ENCODE peak calls at places on chromosomes 13 and 19, in seven cellular contexts. I, C, B, T, G, L and K are unnamed samples.

GRCh38 chr13:20492641-20493040 is 33.0 kb downstream of the CRYL1 start:
- DNase-seq in C (no peak), G (no peak), I (no peak), L (no peak), T (peak), B (peak), K (no peak)

GRCh38 chr19:46785054-46785979 is 3.1 kb downstream of the SLC1A5 start:
- DNase-seq in G (no peak), L (no peak), I (no peak), C (no peak), T (no peak), B (peak), K (no peak)

GRCh38 chr13:29676535-29676934 is 81.0 kb upstream of the SLC7A1 start:
- DNase-seq in C (no peak), G (no peak), T (no peak), B (no peak), L (no peak), I (no peak), K (no peak)

GRCh38 chr19:8615022-8615421 is 4.5 kb upstream of the ADAMTS10 start:
- DNase-seq in T (no peak), I (no peak), L (no peak), C (no peak), B (no peak), G (no peak), K (no peak)

GRCh38 chr13:105997436-105998232 is 537.8 kb downstream of the EFNB2 start:
- DNase-seq in L (no peak), I (no peak), C (no peak), G (no peak), T (no peak), B (no peak), K (no peak)

GRCh38 chr13:47420568-47420967 is 523.7 kb upstream of the HTR2A start:
- DNase-seq in L (no peak), C (no peak), T (no peak), G (no peak), B (peak), I (no peak), K (no peak)

GRCh38 chr19:46147791-46148288 is at the start of gene IGFL2:
- DNase-seq in C (no peak), I (no peak), G (no peak), L (no peak), T (no peak), B (no peak), K (no peak)

GRCh38 chr13:113848020-113848419 is 15.9 kb downstream of the GAS6 start:
- DNase-seq in T (no peak), C (no peak), G (no peak), B (no peak), L (no peak), I (peak), K (no peak)

GRCh38 chr19:48033604-48034003 is 10.3 kb downstream of the CABP5 start:
- DNase-seq in I (no peak), G (no peak), T (no peak), B (no peak), L (no peak), C (no peak), K (no peak)

GRCh38 chr13:25281937-25282332 is 5.4 kb downstream of the MTMR6 start:
- DNase-seq in L (no peak), B (no peak), I (no peak), T (no peak), C (no peak), G (no peak), K (no peak)

GRCh38 chr13:111314852-111315251 is 5.6 kb upstream of the TEX29 start:
- DNase-seq in T (no peak), I (no peak), B (no peak), C (no peak), L (no peak), G (no peak), K (no peak)

DNA sequence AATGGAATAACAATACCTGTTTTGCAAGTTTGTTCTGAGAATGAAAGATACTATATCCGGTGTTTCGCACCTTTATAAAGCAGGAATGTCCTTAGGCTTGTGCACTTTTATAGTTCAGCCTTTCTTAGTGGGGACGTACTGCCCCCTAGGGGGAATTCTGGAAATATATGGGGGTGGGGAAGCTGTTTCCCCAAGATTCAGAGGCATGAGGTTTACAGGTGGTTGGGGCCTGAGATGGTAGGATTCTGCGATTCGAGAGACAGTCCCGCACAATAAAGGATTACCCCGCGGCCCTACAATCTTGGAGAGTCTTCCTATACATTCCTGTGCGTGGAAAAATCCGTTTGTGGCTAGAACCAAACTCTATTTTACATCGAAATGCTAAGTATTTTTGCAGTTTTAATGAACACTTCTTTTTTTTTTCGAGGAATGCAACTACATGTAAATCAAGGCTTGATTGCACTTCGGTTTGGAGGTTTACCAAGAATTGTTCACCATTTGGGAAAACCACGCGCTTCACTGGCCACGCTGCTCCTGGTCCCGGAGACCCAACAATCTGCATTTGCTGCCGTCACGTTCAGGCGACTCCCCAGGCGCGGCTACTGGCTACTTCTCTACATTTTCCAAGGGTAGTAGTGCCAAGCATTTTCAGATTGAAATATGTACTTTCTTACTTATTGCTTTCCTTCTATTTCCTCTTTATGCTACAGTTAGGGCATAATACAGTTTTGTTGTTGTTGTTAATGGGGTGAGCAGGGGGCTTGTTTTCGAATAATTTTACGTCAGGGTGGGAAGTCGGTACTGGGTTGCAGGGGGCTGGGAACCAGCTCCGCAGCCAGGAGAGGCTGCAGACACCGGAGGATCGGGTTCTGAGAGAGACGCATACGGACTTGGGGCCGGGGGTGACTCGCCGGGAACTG is 830 bp downstream of the NEK5 start:
- DNase-seq in G (peak), L (peak), B (peak), C (peak), I (no peak), T (peak), K (peak)
- TF ChIP-seq CTCF in G (peak), L (peak), B (peak), C (peak), I (peak), T (peak), K (peak)

DNA sequence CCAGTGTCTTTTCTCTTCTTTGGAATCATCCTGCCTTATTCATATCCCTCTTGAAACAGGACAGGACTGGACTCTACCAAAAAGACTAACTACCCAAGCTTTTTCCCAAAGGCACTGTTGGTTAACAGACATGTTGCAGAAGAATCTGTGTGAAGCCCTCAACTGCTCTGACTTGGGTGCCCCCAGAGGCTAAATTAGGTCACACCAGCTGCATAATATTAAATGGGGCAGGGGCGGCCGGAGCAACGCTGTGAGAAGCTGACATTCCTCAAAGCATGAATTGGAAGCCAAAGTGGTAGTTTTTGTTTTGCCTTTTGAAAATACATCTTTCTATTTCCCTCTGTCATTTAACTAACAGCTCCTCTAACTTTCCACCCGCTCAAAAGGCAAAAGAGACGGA is 185.9 kb downstream of the LHFPL6 start:
- DNase-seq in B (no peak), L (no peak), T (no peak), I (no peak), C (no peak), G (no peak), K (no peak)
- H3K4me3 ChIP-seq in B (peak), L (no peak), T (no peak), I (no peak), C (no peak), G (no peak), K (no peak)

DNA sequence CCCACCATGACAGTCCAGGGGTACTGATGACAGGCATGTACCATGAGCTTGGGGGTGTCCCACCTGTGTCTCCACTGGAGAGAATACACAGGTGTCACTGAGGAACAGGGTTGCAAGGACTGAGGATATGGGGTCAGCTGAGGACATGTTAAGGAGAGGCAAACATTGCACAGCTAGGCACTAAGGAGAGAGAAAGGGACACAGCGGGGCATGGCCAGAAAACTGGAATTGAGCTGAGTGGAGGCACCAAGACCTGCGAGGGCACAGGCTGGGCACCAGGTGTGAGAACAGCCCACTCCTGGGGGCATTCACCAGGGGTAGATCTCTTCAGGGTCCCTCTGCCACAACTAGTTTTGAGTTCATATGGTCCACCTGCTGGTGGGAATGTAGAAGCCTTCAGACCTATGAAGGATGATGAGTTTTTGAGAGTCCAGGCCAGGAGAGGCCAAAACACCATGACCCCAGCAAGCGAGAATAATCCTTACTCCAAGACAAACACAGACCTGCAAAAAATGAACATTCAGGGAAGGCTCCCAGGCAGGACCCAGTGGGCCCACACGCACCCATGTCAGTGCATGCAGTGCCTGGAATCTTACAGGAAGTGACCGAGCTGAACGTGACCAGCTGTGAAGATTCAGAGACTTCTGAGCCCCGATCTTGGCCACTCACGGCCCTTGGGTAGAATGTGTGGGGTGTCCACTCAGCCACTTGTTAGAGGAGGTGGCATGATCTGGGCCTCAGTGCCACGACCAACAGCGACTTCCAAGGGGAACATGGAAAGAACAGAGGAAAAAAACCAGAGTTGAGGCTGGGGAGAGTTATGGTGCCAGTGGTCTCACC is 1.4 kb upstream of the ZNF584 start:
- DNase-seq in L (no peak), C (no peak), G (no peak), I (no peak), T (no peak), B (no peak), K (no peak)
- TF ChIP-seq CTCF in L (peak), C (no peak), G (no peak), I (peak), T (peak), B (peak), K (peak)

GRCh38 chr19:54029930-54030490 is 33.7 kb downstream of the VSTM1 start:
- DNase-seq in I (no peak), T (peak), G (peak), C (peak), L (no peak), B (peak), K (peak)

GRCh38 chr19:54035215-54036178 is 28.2 kb downstream of the VSTM1 start:
- DNase-seq in L (peak), T (no peak), I (no peak), B (peak), C (no peak), G (no peak), K (no peak)

GRCh38 chr19:54026656-54027055 is 35.2 kb downstream of the CACNG6 start:
- DNase-seq in G (no peak), L (no peak), C (no peak), B (no peak), T (no peak), I (no peak), K (no peak)

DNA sequence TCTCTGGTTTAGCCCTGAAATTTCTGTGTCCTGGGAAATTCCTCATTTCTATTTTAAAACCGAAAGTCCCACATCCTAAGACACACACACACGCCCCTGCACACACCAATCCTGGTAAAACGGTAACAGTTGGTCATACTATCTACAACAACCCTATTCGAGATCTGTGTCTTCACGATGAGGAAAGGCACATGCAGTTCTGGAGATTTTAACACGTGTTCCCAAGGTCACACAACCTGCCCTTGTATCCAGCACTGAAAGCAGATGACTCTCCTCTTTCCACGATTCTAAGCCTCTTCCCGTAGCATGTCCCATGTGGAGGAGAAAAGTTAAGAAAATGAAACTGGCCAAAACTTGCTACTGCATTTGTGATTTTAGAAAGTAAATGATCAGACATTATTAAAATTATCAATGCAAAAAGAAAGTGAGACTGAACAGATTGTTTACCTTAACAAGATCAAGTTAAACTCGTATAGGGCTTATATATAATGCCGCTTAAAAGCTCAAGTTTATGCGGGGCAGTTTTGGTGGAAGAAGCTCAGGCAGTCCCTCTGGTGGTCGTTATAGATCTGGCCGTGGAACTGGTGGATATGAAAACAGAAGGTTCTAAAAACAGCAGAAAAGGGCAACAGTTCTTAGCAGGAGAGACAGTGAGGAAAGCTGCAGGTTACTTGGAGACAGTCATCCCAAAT is 32.7 kb downstream of the VSTM1 start:
- DNase-seq in G (no peak), I (no peak), C (no peak), B (peak), T (no peak), L (no peak), K (no peak)
- H3K4me3 ChIP-seq in G (no peak), I (no peak), C (no peak), B (no peak), T (no peak), L (no peak), K (no peak)

DNA sequence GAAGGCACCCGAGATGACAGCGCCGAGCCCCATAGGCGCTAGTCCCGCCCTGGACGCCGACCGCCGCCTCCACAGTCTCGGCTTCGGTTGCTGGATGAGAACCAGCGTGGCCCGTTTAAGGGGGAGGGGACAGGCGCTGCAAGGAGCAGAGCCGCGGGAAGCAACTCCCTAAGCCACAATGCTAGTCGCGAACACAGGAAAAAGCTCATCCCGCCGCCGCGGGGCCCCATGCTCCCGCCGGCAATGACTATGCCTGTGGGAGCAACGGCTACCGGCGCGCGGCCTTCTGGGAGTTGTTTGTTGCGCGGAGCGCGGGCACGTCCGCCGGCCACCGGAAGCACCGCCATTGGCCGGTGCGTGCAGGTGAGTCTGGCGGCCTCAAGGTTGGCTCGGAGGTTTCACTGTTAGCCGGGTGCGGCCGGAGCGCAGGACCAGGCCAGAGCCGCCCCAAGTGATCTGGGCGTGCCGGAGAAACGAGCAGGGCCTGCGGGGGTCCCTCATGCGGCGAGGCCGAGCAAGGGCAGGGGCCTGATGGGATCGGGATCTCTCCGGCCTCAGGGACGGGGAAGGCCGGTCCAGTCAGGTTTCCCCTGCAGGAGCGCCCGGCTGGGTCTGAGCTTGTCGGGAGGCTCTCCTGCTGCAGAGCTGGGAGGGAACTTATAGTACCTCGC is at the start of gene ZNF544:
- DNase-seq in L (peak), G (peak), I (peak), C (peak), T (peak), B (peak), K (peak)
- TF ChIP-seq CTCF in L (peak), G (no peak), I (no peak), C (no peak), T (no peak), B (peak), K (peak)

DNA sequence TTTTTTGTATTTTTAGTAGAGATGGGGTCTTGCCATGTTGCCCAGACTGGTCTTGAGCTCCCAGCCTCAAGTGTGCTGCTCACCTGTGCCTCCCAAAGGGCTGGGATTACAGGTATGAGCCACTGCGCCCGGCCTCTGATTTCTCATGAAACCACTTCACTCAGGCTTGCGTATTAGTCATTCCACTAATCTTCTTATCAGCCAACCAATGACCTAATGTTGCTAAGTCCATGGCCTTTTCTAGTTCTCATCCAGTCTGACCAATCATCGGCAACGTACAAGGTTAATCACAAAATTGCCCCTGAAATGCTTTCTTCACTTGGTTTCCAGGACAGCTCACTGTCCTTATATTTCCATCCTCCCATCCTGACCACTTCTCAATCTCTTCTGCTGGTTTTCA is 605.3 kb upstream of the SLC10A2 start:
- DNase-seq in B (no peak), L (no peak), C (no peak), G (no peak), I (no peak), T (no peak), K (peak)
- H3K4me3 ChIP-seq in B (no peak), L (no peak), C (no peak), G (no peak), I (no peak), T (no peak), K (no peak)

GRCh38 chr19:56118666-56119584 is 2.2 kb downstream of the ZNF787 start:
- DNase-seq in I (no peak), G (no peak), B (no peak), C (no peak), L (no peak), T (no peak), K (no peak)

GRCh38 chr19:56121180-56122167 is at the start of gene ZNF787:
- DNase-seq in G (peak), T (peak), C (peak), B (peak), I (peak), L (peak), K (peak)

GRCh38 chr19:56119585-56119978 is 1.5 kb downstream of the ZNF787 start:
- DNase-seq in B (no peak), C (peak), G (no peak), I (no peak), L (no peak), T (peak), K (no peak)

GRCh38 chr19:56120002-56120370 is 1.1 kb downstream of the ZNF787 start:
- DNase-seq in G (no peak), T (no peak), B (no peak), C (no peak), I (no peak), L (no peak), K (no peak)

GRCh38 chr19:56120371-56121179 is 520 bp downstream of the ZNF787 start:
- DNase-seq in G (peak), C (peak), I (no peak), B (peak), T (peak), L (no peak), K (no peak)
- TF ChIP-seq CTCF in G (no peak), C (no peak), I (no peak), B (no peak), T (peak), L (no peak), K (peak)